ENCODE peak calls at places on chromosomes 2 and 18, in nine cellular contexts. Z, I, Q, A, U, F, D, T and O are unnamed samples.
A peak's percentile ranks its signal among the peaks of the same experiment; 100 is the strongest.

GRCh38 chr2:169415233-169415748 is 53.0 kb upstream of the LRP2 start:
- DNase-seq in I (no peak), F (no peak), T (no peak), A (no peak), U (no peak), D (no peak), Z (no peak), Q (no peak), O (no peak)

GRCh38 chr18:45839415-45840395 is 14.2 kb downstream of the SIGLEC15 start:
- DNase-seq in U (peak; percentile 62), Z (no peak), F (peak; percentile 16), I (no peak), T (no peak), D (peak; percentile 35), A (peak; percentile 44), Q (peak; percentile 32), O (no peak)

GRCh38 chr18:48342125-48342524 is 67.1 kb downstream of the ZBTB7C start:
- DNase-seq in D (no peak), Q (no peak), U (no peak), Z (no peak), F (no peak), I (no peak), T (no peak), A (no peak), O (no peak)

GRCh38 chr2:168751104-168751768 is 51.2 kb upstream of the NOSTRIN start:
- DNase-seq in F (peak; percentile 27), A (peak; percentile 67), T (no peak), D (no peak), Z (no peak), I (peak; percentile 12), Q (no peak), U (no peak), O (no peak)

GRCh38 chr2:119723784-119724467 is 35.8 kb upstream of the PTPN4 start:
- DNase-seq in D (no peak), F (no peak), A (no peak), I (no peak), T (no peak), Z (no peak), U (no peak), Q (no peak), O (no peak)

GRCh38 chr2:98545591-98545990 is 62.7 kb downstream of the COA5 start:
- DNase-seq in U (no peak), Q (no peak), A (no peak), D (no peak), I (no peak), T (no peak), Z (no peak), F (no peak), O (no peak)

GRCh38 chr2:233974530-233975071 is 57.4 kb downstream of the TRPM8 start:
- DNase-seq in Z (peak; percentile 21), A (no peak), I (no peak), D (no peak), Q (peak; percentile 98), T (no peak), U (peak; percentile 96), F (no peak), O (peak; percentile 56)

GRCh38 chr2:216116418-216116817 is 7.3 kb downstream of the XRCC5 start:
- DNase-seq in I (no peak), T (no peak), U (no peak), F (no peak), A (no peak), Q (no peak), Z (no peak), D (no peak), O (no peak)

GRCh38 chr18:5890606-5891360 is 4.5 kb downstream of the TMEM200C start:
- DNase-seq in I (no peak), U (peak; percentile 56), D (no peak), F (no peak), A (peak; percentile 26), Q (no peak), T (peak; percentile 77), Z (no peak), O (no peak)

GRCh38 chr2:129756276-129756675 is 223.2 kb upstream of the RAB6C start:
- DNase-seq in U (no peak), D (no peak), T (no peak), A (no peak), Q (no peak), I (no peak), F (no peak), Z (no peak), O (no peak)

GRCh38 chr2:219521066-219521880 is 7.0 kb downstream of the ASIC4 start:
- DNase-seq in F (no peak), Q (peak; percentile 59), D (peak; percentile 97), Z (no peak), A (no peak), U (peak; percentile 61), T (no peak), I (no peak), O (no peak)

GRCh38 chr2:168089200-168089599 is 158.2 kb downstream of the STK39 start:
- DNase-seq in D (no peak), Z (no peak), U (no peak), A (no peak), Q (no peak), T (peak; percentile 15), I (no peak), F (no peak), O (no peak)

GRCh38 chr2:162333968-162334367 is 10.0 kb upstream of the GCA start:
- DNase-seq in U (peak; percentile 67), Z (no peak), F (no peak), D (peak; percentile 23), A (peak; percentile 30), I (no peak), Q (peak; percentile 35), T (no peak), O (no peak)

GRCh38 chr18:8752329-8752728 is 47.0 kb downstream of the MTCL1 start:
- DNase-seq in D (no peak), U (no peak), Z (no peak), A (no peak), Q (no peak), T (no peak), F (no peak), I (no peak), O (no peak)

GRCh38 chr2:128370468-128371247 is 52.0 kb upstream of the HS6ST1 start:
- DNase-seq in D (no peak), Z (no peak), F (no peak), A (no peak), Q (no peak), U (no peak), T (no peak), I (no peak), O (no peak)

GRCh38 chr2:238774980-238775509 is 72.8 kb upstream of the TWIST2 start:
- DNase-seq in Q (no peak), Z (no peak), D (no peak), T (no peak), U (no peak), A (no peak), I (no peak), F (no peak), O (no peak)

GRCh38 chr2:154532004-154532403 is 166.5 kb upstream of the KCNJ3 start:
- DNase-seq in Q (no peak), T (no peak), U (no peak), A (no peak), F (no peak), I (no peak), Z (no peak), D (no peak), O (no peak)

GRCh38 chr2:60116167-60116870 is 437.1 kb downstream of the BCL11A start:
- DNase-seq in Q (peak; percentile 13), I (no peak), F (no peak), Z (no peak), T (no peak), D (no peak), U (no peak), A (no peak), O (no peak)

GRCh38 chr2:139214806-139215205 is 434.6 kb upstream of the NXPH2 start:
- DNase-seq in F (no peak), Q (no peak), U (no peak), Z (no peak), A (no peak), I (no peak), D (no peak), T (no peak), O (no peak)

GRCh38 chr2:118980573-118980972 is 38.6 kb downstream of the MARCO start:
- DNase-seq in Q (no peak), Z (no peak), U (no peak), D (no peak), T (no peak), A (no peak), F (no peak), I (no peak), O (no peak)

GRCh38 chr2:138030459-138030858 is 66.2 kb downstream of the HNMT start:
- DNase-seq in Q (peak; percentile 48), F (no peak), A (no peak), U (peak; percentile 48), D (no peak), T (no peak), Z (no peak), I (no peak), O (no peak)

GRCh38 chr2:109499549-109499948 is 114.2 kb downstream of the SEPTIN10 start:
- DNase-seq in A (no peak), T (no peak), F (no peak), Z (no peak), Q (no peak), D (no peak), I (no peak), U (peak; percentile 80), O (no peak)

GRCh38 chr18:78934003-78934402 is 45.6 kb upstream of the SALL3 start:
- DNase-seq in I (no peak), A (no peak), U (no peak), Z (no peak), D (no peak), T (no peak), F (no peak), Q (no peak), O (no peak)

GRCh38 chr2:222433381-222434173 is 9.2 kb downstream of the SGPP2 start:
- DNase-seq in T (peak; percentile 22), Q (no peak), F (no peak), Z (no peak), U (no peak), D (no peak), I (no peak), A (no peak), O (no peak)

GRCh38 chr2:95274291-95275150 is at the start of gene PROM2:
- DNase-seq in U (peak; percentile 90), F (no peak), I (no peak), T (no peak), D (no peak), Q (no peak), A (no peak), Z (no peak), O (no peak)

GRCh38 chr2:16238001-16238755 is 297.8 kb downstream of the MYCN start:
- DNase-seq in Z (no peak), U (no peak), I (no peak), F (no peak), D (no peak), T (no peak), Q (no peak), A (no peak), O (no peak)

GRCh38 chr18:79746730-79747129 is 51.0 kb upstream of the KCNG2 start:
- DNase-seq in I (no peak), F (no peak), Z (no peak), T (no peak), U (no peak), D (no peak), A (no peak), Q (no peak), O (no peak)

GRCh38 chr18:811192-812122 is 585 bp downstream of the YES1 start:
- DNase-seq in F (no peak), I (no peak), D (peak; percentile 33), U (peak; percentile 37), Z (no peak), Q (peak; percentile 22), T (no peak), A (peak; percentile 17), O (no peak)

GRCh38 chr18:9726175-9726574 is 18.1 kb downstream of the RAB31 start:
- DNase-seq in D (no peak), A (no peak), T (no peak), U (no peak), I (no peak), Z (no peak), F (no peak), Q (no peak), O (no peak)

GRCh38 chr18:77106331-77106730 is 26.3 kb downstream of the MBP start:
- DNase-seq in Z (no peak), T (no peak), U (no peak), Q (no peak), I (peak; percentile 68), A (peak; percentile 84), F (peak; percentile 77), D (no peak), O (no peak)

GRCh38 chr2:226411727-226412360 is 387.8 kb downstream of the IRS1 start:
- DNase-seq in T (no peak), D (peak; percentile 5), Q (peak; percentile 55), F (no peak), A (no peak), U (peak; percentile 96), Z (no peak), I (no peak), O (no peak)